ENCODE peak calls at places on chromosomes 2 and 18, in nine cellular contexts. L is heart right ventricle; T is neuronal stem cell; B is body of pancreas; Q is lung; S is uterus; R is aorta; F is astrocyte; G is CD4-positive, alpha-beta memory T cell. I is an unnamed sample.

GRCh38 chr2:149004836-149005235 is 33.7 kb upstream of the LYPD6B start:
- DNase-seq in L (no peak), T (no peak), B (no peak), Q (no peak), S (no peak), R (no peak), F (peak; percentile 89), G (no peak), I (no peak)

GRCh38 chr18:7958897-7959146 is 391.7 kb downstream of the PTPRM start:
- DNase-seq in L (no peak), T (no peak), B (no peak), Q (no peak), S (no peak), R (no peak), F (no peak), G (no peak), I (no peak)

GRCh38 chr2:55861733-55862132 is 61.8 kb downstream of the EFEMP1 start:
- DNase-seq in L (no peak), T (no peak), B (no peak), Q (no peak), S (peak; percentile 39), R (peak; percentile 77), F (no peak), G (no peak), I (no peak)

GRCh38 chr18:48804856-48805610 is 145.7 kb downstream of the SMAD7 start:
- DNase-seq in L (no peak), T (no peak), B (no peak), Q (no peak), S (peak; percentile 8), R (peak; percentile 38), F (no peak), G (no peak), I (peak; percentile 23)

GRCh38 chr2:37802899-37803379 is 122.1 kb upstream of the RMDN2 start:
- DNase-seq in L (no peak), T (no peak), B (no peak), Q (no peak), S (no peak), R (no peak), F (peak; percentile 90), G (no peak), I (no peak)

GRCh38 chr2:105330681-105331375 is 1.3 kb upstream of the TGFBRAP1 start:
- DNase-seq in L (no peak), T (no peak), B (no peak), Q (no peak), S (no peak), R (no peak), F (no peak), G (no peak), I (no peak)

GRCh38 chr2:44912660-44913059 is 28.8 kb upstream of the SIX3 start:
- DNase-seq in L (no peak), T (no peak), B (peak; percentile 4), Q (no peak), S (no peak), R (no peak), F (peak; percentile 39), G (no peak), I (no peak)

GRCh38 chr2:161332568-161332967 is 24.3 kb downstream of the PSMD14 start:
- DNase-seq in L (no peak), T (no peak), B (no peak), Q (no peak), S (no peak), R (no peak), F (no peak), G (no peak), I (no peak)

DNA sequence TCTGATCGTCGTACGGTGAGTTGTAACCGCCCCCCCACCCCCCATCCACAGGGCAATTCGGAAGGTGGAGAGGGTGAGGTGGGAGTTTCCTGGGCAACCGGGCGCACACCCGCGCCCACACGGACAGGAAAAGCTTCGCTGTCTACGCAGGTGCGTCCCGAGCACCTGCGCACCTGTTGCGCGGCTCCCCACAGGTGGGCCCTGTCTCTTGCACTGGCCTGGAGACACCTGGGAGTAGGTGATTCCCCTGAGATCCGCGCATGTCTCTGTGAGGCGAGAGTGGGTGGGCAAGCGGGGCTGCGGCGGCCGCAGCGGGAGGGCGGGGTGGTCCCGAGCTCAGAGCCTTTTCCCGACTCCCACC is 467 bp upstream of the ATP6V1C2 start:
- DNase-seq in L (no peak), T (no peak), B (no peak), Q (no peak), S (no peak), R (no peak), F (no peak), G (no peak), I (no peak)
- H3K27ac ChIP-seq in L (no peak overlapping the region), T (no peak overlapping the region), B (peak overlapping the region; percentile 12), Q (no peak overlapping the region), S (no peak overlapping the region), R (no peak overlapping the region), F (no peak overlapping the region), G (no peak overlapping the region), I (no peak overlapping the region)

GRCh38 chr2:240165638-240166037 is 25.2 kb upstream of the OTOS start:
- DNase-seq in L (no peak), T (no peak), B (no peak), Q (no peak), S (no peak), R (peak; percentile 20), F (no peak), G (no peak), I (no peak)

GRCh38 chr2:240166191-240166590 is 25.7 kb upstream of the OTOS start:
- DNase-seq in L (no peak), T (no peak), B (no peak), Q (no peak), S (no peak), R (peak; percentile 21), F (no peak), G (no peak), I (no peak)

GRCh38 chr2:240164586-240164985 is 24.1 kb upstream of the OTOS start:
- DNase-seq in L (no peak), T (no peak), B (no peak), Q (no peak), S (no peak), R (peak; percentile 14), F (no peak), G (no peak), I (no peak)

GRCh38 chr2:240163844-240164574 is 23.6 kb upstream of the OTOS start:
- DNase-seq in L (no peak), T (no peak), B (no peak), Q (no peak), S (no peak), R (peak; percentile 15), F (no peak), G (no peak), I (no peak)

DNA sequence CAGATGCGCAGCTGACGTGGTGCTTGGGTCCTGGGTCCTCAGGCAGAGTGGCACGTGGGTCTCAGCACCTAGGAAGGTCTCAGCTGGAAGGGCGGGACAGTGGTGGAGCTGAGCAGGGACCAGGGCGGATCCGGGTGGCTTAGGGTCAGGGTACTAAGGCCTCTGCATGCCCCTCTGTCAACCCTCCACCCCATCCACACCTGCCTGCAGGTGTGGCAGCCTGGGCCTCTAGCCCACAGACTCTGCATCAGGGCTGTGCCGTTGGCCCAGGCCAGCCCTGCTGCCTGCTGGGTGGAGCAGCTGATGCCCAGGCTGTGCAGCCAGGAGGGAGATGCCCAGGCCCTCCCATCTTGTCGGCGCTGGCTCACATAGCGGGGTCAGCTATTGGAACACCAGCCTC is 24.6 kb upstream of the OTOS start:
- DNase-seq in L (no peak), T (no peak), B (no peak), Q (no peak), S (no peak), R (peak; percentile 29), F (no peak), G (no peak), I (no peak)
- H3K27me3 ChIP-seq in L (no peaks in the 10 kb centered on the region), T (no peaks in the 10 kb centered on the region), B (no peaks in the 10 kb centered on the region), Q (no peaks in the 10 kb centered on the region), S (no peaks in the 10 kb centered on the region), R (no peaks in the 10 kb centered on the region), F (peaks cover 4% of the 10 kb centered on the region), G (no peaks in the 10 kb centered on the region), I (no peaks in the 10 kb centered on the region)

DNA sequence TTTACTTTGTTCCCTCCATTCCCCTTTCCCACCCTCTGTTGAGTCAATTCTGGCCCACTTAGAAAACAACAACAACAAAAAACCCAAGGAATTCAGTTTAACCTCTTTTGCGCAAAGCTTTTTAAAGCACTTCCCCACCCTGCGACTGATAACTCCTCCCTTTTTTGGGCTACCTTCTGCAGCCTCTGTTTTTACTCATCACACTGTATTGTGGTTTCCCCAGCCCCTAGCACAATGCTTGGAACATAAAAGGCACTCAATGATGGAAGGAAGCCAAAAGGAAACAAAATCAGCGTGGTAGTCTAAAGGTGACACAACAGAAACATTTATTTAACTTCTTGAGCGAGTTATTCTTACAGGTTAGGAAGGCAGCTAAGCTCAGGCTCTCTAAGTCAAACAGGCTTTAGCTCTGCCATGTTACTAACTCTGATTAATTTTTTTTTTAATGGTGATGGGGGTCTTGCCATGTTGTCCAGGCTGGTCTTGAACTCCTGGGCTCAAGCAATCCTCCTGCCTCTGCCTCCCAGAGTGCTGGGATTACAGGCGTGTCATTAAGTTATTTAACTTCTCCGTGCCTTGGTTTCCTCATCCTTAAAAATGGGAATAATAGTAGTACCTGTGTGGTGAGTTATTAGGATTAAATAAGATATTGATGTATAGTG is 1.3 kb downstream of the CEP68 start:
- DNase-seq in L (no peak), T (no peak), B (peak; percentile 53), Q (no peak), S (no peak), R (no peak), F (peak; percentile 57), G (peak; percentile 81), I (no peak)
- H3K27ac ChIP-seq in L (peak overlapping the region; percentile 81), T (no peak overlapping the region), B (peak overlapping the region; percentile 85), Q (peak overlapping the region; percentile 34), S (peak overlapping the region; percentile 95), R (no peak overlapping the region), F (no peak overlapping the region), G (peak overlapping the region; percentile 67), I (peak overlapping the region; percentile 66)

GRCh38 chr2:11681722-11682589 is 12.0 kb upstream of the NTSR2 start:
- DNase-seq in L (no peak), T (peak; percentile 50), B (peak; percentile 57), Q (no peak), S (no peak), R (no peak), F (no peak), G (peak; percentile 42), I (peak; percentile 31)

GRCh38 chr2:11680901-11681721 is 11.1 kb upstream of the NTSR2 start:
- DNase-seq in L (no peak), T (no peak), B (no peak), Q (no peak), S (no peak), R (no peak), F (no peak), G (no peak), I (no peak)

GRCh38 chr2:11679016-11679415 is 9.0 kb upstream of the NTSR2 start:
- DNase-seq in L (no peak), T (no peak), B (no peak), Q (no peak), S (no peak), R (no peak), F (no peak), G (no peak), I (no peak)

GRCh38 chr2:11679491-11680130 is 9.6 kb upstream of the NTSR2 start:
- DNase-seq in L (no peak), T (no peak), B (no peak), Q (no peak), S (no peak), R (no peak), F (no peak), G (no peak), I (no peak)

DNA sequence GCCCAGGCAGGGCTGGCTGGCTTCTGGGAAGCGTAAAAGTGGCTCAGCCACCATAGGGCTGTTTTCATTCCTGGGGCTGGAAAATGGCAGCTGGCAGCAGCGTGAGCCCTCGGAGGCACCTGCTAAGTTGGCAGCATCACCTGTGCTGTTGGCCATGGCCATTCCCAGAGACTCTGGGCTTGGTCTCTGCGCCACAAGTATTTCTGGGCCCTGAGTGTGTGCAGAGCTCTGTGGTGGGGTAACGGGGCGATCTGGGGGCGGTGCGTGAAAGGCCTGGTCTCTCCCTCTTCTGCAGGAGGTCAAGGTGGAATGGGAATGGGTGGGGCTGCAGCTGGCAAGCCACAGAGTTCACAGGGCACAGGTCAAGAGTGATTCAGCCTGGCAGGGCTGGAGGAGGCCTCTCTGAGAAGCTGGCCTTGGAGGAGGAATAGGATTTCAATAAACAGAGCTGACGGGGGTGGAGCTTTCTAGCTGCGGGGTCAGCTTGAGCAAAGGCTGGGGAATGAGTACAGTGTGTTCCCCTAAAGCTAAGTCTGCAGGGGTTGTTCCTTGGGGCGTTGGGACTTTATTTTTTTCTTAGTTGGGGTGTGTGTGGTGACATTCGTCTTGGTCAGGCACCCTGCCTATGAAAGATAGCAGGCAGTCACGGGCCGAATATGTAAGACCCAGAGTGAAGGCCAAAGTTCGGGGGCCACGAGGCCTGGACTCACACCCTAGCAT is 10.3 kb upstream of the NTSR2 start:
- DNase-seq in L (no peak), T (no peak), B (peak; percentile 72), Q (no peak), S (no peak), R (no peak), F (no peak), G (no peak), I (no peak)
- H3K27me3 ChIP-seq in L (peaks cover 32% of the 10 kb centered on the region), T (no peaks in the 10 kb centered on the region), B (no peaks in the 10 kb centered on the region), Q (peaks cover 11% of the 10 kb centered on the region), S (no peaks in the 10 kb centered on the region), R (no peaks in the 10 kb centered on the region), F (peaks cover 42% of the 10 kb centered on the region), G (peaks cover 4% of the 10 kb centered on the region), I (peaks cover 6% of the 10 kb centered on the region)